ENCODE peak calls at places on chromosomes 12 and 14, in four cellular contexts. One of them, this sample, is unnamed.
A peak's percentile ranks its signal among the peaks of the same experiment; 100 is the strongest.

GRCh38 chr14:76055330-76055729 is 69.8 kb downstream of the IFT43 start:
- DNase-seq in substantia nigra: no peak
- DNase-seq in H54: no peak
- DNase-seq in germinal center: no peak
- DNase-seq in this sample: no peak

GRCh38 chr12:65946821-65947220 is 122.5 kb downstream of the HMGA2 start:
- DNase-seq in substantia nigra: no peak
- DNase-seq in H54: no peak
- DNase-seq in germinal center: no peak
- DNase-seq in this sample: no peak

GRCh38 chr12:93002278-93003054 is 73.4 kb upstream of the EEA1 start:
- DNase-seq in substantia nigra: no peak
- DNase-seq in H54: no peak
- DNase-seq in germinal center: no peak
- DNase-seq in this sample: no peak

GRCh38 chr14:22890416-22890815 is 7.4 kb downstream of the REM2 start:
- DNase-seq in substantia nigra: no peak
- DNase-seq in H54: no peak
- DNase-seq in germinal center: no peak
- DNase-seq in this sample: no peak

GRCh38 chr12:12070149-12070548 is 590 bp upstream of the BCL2L14 start:
- DNase-seq in substantia nigra: no peak
- DNase-seq in H54: no peak
- DNase-seq in germinal center: no peak
- DNase-seq in this sample: no peak

GRCh38 chr12:104142543-104142942 is 4.5 kb upstream of the NFYB start:
- DNase-seq in substantia nigra: no peak
- DNase-seq in H54: no peak
- DNase-seq in germinal center: no peak
- DNase-seq in this sample: no peak

GRCh38 chr12:96989916-96990315 is 82.9 kb downstream of the NEDD1 start:
- DNase-seq in substantia nigra: no peak
- DNase-seq in H54: no peak
- DNase-seq in germinal center: no peak
- DNase-seq in this sample: peak; percentile 54

GRCh38 chr12:124661382-124661781 is 94.0 kb upstream of the NCOR2 start:
- DNase-seq in substantia nigra: no peak
- DNase-seq in H54: no peak
- DNase-seq in germinal center: no peak
- DNase-seq in this sample: no peak

GRCh38 chr12:58247633-58248032 is 306.3 kb downstream of the ATP23 start:
- DNase-seq in substantia nigra: no peak
- DNase-seq in H54: no peak
- DNase-seq in germinal center: no peak
- DNase-seq in this sample: peak; percentile 1

GRCh38 chr12:31033681-31034080 is 40.0 kb upstream of the DDX11 start:
- DNase-seq in substantia nigra: no peak
- DNase-seq in H54: no peak
- DNase-seq in germinal center: no peak
- DNase-seq in this sample: no peak

GRCh38 chr12:132285991-132286681 is 43.3 kb downstream of the GALNT9 start:
- DNase-seq in substantia nigra: no peak
- DNase-seq in H54: peak; percentile 72
- DNase-seq in germinal center: no peak
- DNase-seq in this sample: no peak

GRCh38 chr14:37623552-37623951 is 28.1 kb downstream of the TTC6 start:
- DNase-seq in substantia nigra: no peak
- DNase-seq in H54: no peak
- DNase-seq in germinal center: no peak
- DNase-seq in this sample: peak; percentile 1

GRCh38 chr12:76449572-76449971 is 101.4 kb upstream of the BBS10 start:
- DNase-seq in substantia nigra: no peak
- DNase-seq in H54: no peak
- DNase-seq in germinal center: no peak
- DNase-seq in this sample: no peak

This sample was measured in HCT116.